ENCODE peak calls at places on chromosome 9, in seven cellular contexts. Y is neuronal stem cell, W is ureter, X is T-helper 1 cell, T is CMK, J is cardiac fibroblast, E is non-pigmented ciliary epithelial cell. H is an unnamed sample.

GRCh38 chr9:4927043-4927471 is 58.0 kb upstream of the JAK2 start:
- DNase-seq in Y (no peak), W (no peak), X (no peak), T (no peak), J (peak), E (no peak), H (no peak)

GRCh38 chr9:27371382-27371781 is 74.4 kb upstream of the EQTN start:
- DNase-seq in Y (no peak), W (no peak), X (no peak), T (no peak), J (no peak), E (no peak), H (no peak)

GRCh38 chr9:33263936-33264472 is 504 bp downstream of the BAG1 start:
- DNase-seq in Y (no peak), W (peak), X (peak), T (peak), J (peak), E (no peak), H (peak)

GRCh38 chr9:73118898-73119554 is 32.6 kb upstream of the ANXA1 start:
- DNase-seq in Y (no peak), W (no peak), X (no peak), T (no peak), J (peak), E (no peak), H (no peak)

GRCh38 chr9:115606851-115607250 is 488.9 kb upstream of the TNC start:
- DNase-seq in Y (no peak), W (no peak), X (no peak), T (no peak), J (peak), E (no peak), H (no peak)

GRCh38 chr9:113352006-113352405 is 2.7 kb downstream of the BSPRY start:
- DNase-seq in Y (no peak), W (no peak), X (no peak), T (no peak), J (no peak), E (no peak), H (no peak)

GRCh38 chr9:136885950-136886578 is at the start of gene TRAF2:
- DNase-seq in Y (peak), W (peak), X (peak), T (peak), J (peak), E (peak), H (peak)

GRCh38 chr9:108609227-108609894 is 246.4 kb downstream of the ACTL7B start:
- DNase-seq in Y (no peak), W (no peak), X (no peak), T (no peak), J (peak), E (no peak), H (no peak)

GRCh38 chr9:120571443-120572257 is 8.3 kb downstream of the CDK5RAP2 start:
- DNase-seq in Y (no peak), W (peak), X (no peak), T (no peak), J (peak), E (no peak), H (peak)

GRCh38 chr9:96655198-96655851 is at the start of gene PRXL2C:
- DNase-seq in Y (no peak), W (peak), X (peak), T (peak), J (peak), E (no peak), H (peak)

GRCh38 chr9:129852575-129852974 is 17.3 kb downstream of the USP20 start:
- DNase-seq in Y (no peak), W (no peak), X (no peak), T (no peak), J (no peak), E (no peak), H (no peak)

GRCh38 chr9:98109052-98109451 is 10.0 kb downstream of the TRIM14 start:
- DNase-seq in Y (no peak), W (no peak), X (no peak), T (no peak), J (no peak), E (no peak), H (no peak)

GRCh38 chr9:35687306-35687705 is 2.4 kb downstream of the TPM2 start:
- DNase-seq in Y (no peak), W (no peak), X (no peak), T (no peak), J (no peak), E (no peak), H (no peak)

GRCh38 chr9:34291019-34291418 is 38.0 kb downstream of the KIF24 start:
- DNase-seq in Y (no peak), W (no peak), X (no peak), T (no peak), J (no peak), E (no peak), H (no peak)

GRCh38 chr9:107653263-107653821 is 163.8 kb upstream of the KLF4 start:
- DNase-seq in Y (no peak), W (no peak), X (no peak), T (no peak), J (no peak), E (no peak), H (no peak)

GRCh38 chr9:35604578-35605335 is at the start of gene TESK1:
- DNase-seq in Y (peak), W (peak), X (peak), T (no peak), J (peak), E (peak), H (peak)

GRCh38 chr9:26321935-26322334 is 570.7 kb downstream of the CAAP1 start:
- DNase-seq in Y (no peak), W (no peak), X (no peak), T (no peak), J (no peak), E (no peak), H (no peak)

GRCh38 chr9:21746550-21746949 is 55.9 kb upstream of the MTAP start:
- DNase-seq in Y (no peak), W (no peak), X (no peak), T (no peak), J (no peak), E (no peak), H (no peak)

GRCh38 chr9:37420271-37421215 is 2.0 kb upstream of the GRHPR start:
- DNase-seq in Y (no peak), W (no peak), X (no peak), T (no peak), J (no peak), E (no peak), H (no peak)

GRCh38 chr9:134858051-134858841 is 22.4 kb upstream of the FCN2 start:
- DNase-seq in Y (no peak), W (no peak), X (no peak), T (no peak), J (peak), E (no peak), H (peak)

GRCh38 chr9:1743121-1743710 is 271.9 kb upstream of the SMARCA2 start:
- DNase-seq in Y (peak), W (no peak), X (no peak), T (no peak), J (no peak), E (no peak), H (no peak)

GRCh38 chr9:68505681-68506409 is 34.8 kb downstream of the TMEM252 start:
- DNase-seq in Y (no peak), W (no peak), X (no peak), T (no peak), J (peak), E (no peak), H (no peak)

GRCh38 chr9:89870207-89870606 is 265.4 kb downstream of the GADD45G start:
- DNase-seq in Y (no peak), W (no peak), X (no peak), T (no peak), J (no peak), E (no peak), H (no peak)

GRCh38 chr9:116149844-116150243 is 3.7 kb upstream of the PAPPA start:
- DNase-seq in Y (peak), W (no peak), X (no peak), T (no peak), J (no peak), E (no peak), H (no peak)

H was measured in breast epithelium.